ENCODE peak calls at places on chromosome 16, in nine cellular contexts. U is A549, P is endothelial cell of umbilical vein, Y is HCT116, Q is HepG2, O is SK-N-SH, F is K562, Z is H1, W is GM12878. J is an unnamed sample.

GRCh38 chr16:84537431-84538151 is 33.1 kb upstream of the MEAK7 start:
- DNase-seq in Q (no peak), W (no peak), O (no peak), U (no peak), F (peak), P (no peak), Z (no peak), Y (no peak), J (no peak)

GRCh38 chr16:81324808-81325207 is 10.0 kb downstream of the GAN start:
- DNase-seq in P (no peak), U (no peak), W (no peak), Q (no peak), O (no peak), Z (no peak), Y (no peak), F (no peak), J (no peak)

GRCh38 chr16:75109732-75110243 is 6.8 kb downstream of the LDHD start:
- DNase-seq in U (no peak), F (no peak), Z (no peak), W (no peak), O (no peak), P (no peak), Q (no peak), Y (no peak), J (peak)

GRCh38 chr16:82681592-82681991 is 54.8 kb downstream of the CDH13 start:
- DNase-seq in Y (no peak), P (no peak), Q (no peak), U (no peak), Z (no peak), W (no peak), F (no peak), O (no peak), J (no peak)

GRCh38 chr16:20766294-20766693 is 2.5 kb downstream of the ACSM3 start:
- DNase-seq in Y (no peak), W (no peak), P (no peak), Q (no peak), Z (no peak), F (no peak), O (no peak), U (no peak), J (no peak)

GRCh38 chr16:28140788-28141618 is 70.8 kb downstream of the XPO6 start:
- DNase-seq in Y (no peak), F (no peak), P (no peak), Q (peak), W (peak), U (no peak), O (no peak), Z (no peak), J (peak)

GRCh38 chr16:30941600-30942420 is 7.1 kb upstream of the ORAI3 start:
- DNase-seq in Y (peak), F (peak), P (peak), W (no peak), Q (peak), U (peak), O (peak), Z (no peak), J (peak)

GRCh38 chr16:82440336-82440735 is 186.4 kb upstream of the CDH13 start:
- DNase-seq in W (no peak), Z (no peak), F (no peak), Q (no peak), U (no peak), O (no peak), P (no peak), Y (no peak), J (no peak)

GRCh38 chr16:53057658-53058057 is 2.9 kb downstream of the CHD9 start:
- DNase-seq in Y (no peak), U (no peak), Q (no peak), W (peak), F (no peak), P (no peak), O (no peak), Z (no peak), J (no peak)

GRCh38 chr16:88393034-88393433 is 10.3 kb downstream of the ZNF469 start:
- DNase-seq in F (no peak), O (no peak), W (no peak), Z (no peak), Q (no peak), P (peak), Y (no peak), U (no peak), J (no peak)

GRCh38 chr16:15535772-15536171 is 101.4 kb downstream of the BMERB1 start:
- DNase-seq in Y (no peak), O (no peak), Q (no peak), P (no peak), F (no peak), U (no peak), W (no peak), Z (no peak), J (no peak)

GRCh38 chr16:5845046-5845445 is 747.5 kb upstream of the EEF2KMT start:
- DNase-seq in U (no peak), Z (no peak), P (no peak), Y (no peak), O (no peak), W (no peak), F (no peak), Q (no peak), J (no peak)

GRCh38 chr16:86403541-86404163 is 106.7 kb upstream of the FOXF1 start:
- DNase-seq in U (no peak), W (no peak), P (no peak), O (no peak), Y (no peak), Z (no peak), Q (no peak), F (no peak), J (peak)

GRCh38 chr16:57694556-57695377 is at the start of gene DRC7:
- DNase-seq in U (peak), Y (peak), F (peak), Z (peak), W (no peak), P (peak), Q (peak), O (peak), J (peak)

GRCh38 chr16:15942901-15943690 is 6.3 kb upstream of the ABCC1 start:
- DNase-seq in U (no peak), F (no peak), Q (no peak), Y (no peak), W (no peak), O (peak), Z (no peak), P (no peak), J (peak)

GRCh38 chr16:81210807-81211206 is 27.7 kb upstream of the BCO1 start:
- DNase-seq in Q (no peak), Z (no peak), W (no peak), F (no peak), Y (no peak), P (no peak), U (no peak), O (no peak), J (no peak)

GRCh38 chr16:84844049-84844350 is 24.2 kb downstream of the CRISPLD2 start:
- DNase-seq in Q (no peak), U (no peak), F (no peak), W (no peak), Z (no peak), Y (no peak), P (no peak), O (peak), J (no peak)

GRCh38 chr16:85935957-85936760 is 37.2 kb downstream of the IRF8 start:
- DNase-seq in Q (no peak), Y (no peak), U (no peak), P (no peak), F (no peak), O (no peak), Z (no peak), W (peak), J (peak)

GRCh38 chr16:20385844-20386832 is 18.4 kb downstream of the PDILT start:
- DNase-seq in Y (peak), W (no peak), F (peak), O (peak), P (peak), Z (peak), Q (peak), U (peak), J (peak)

GRCh38 chr16:57633383-57634064 is 5.1 kb downstream of the ADGRG1 start:
- DNase-seq in Y (no peak), Z (no peak), O (no peak), W (no peak), Q (no peak), U (no peak), P (no peak), F (no peak), J (no peak)

GRCh38 chr16:57471209-57471608 is 8.7 kb downstream of the POLR2C start:
- DNase-seq in F (no peak), P (no peak), W (no peak), Y (no peak), Z (no peak), U (no peak), Q (no peak), O (no peak), J (no peak)

GRCh38 chr16:30876867-30877266 is 17.0 kb downstream of the BCL7C start:
- DNase-seq in P (no peak), U (no peak), W (no peak), F (peak), Z (no peak), Y (no peak), O (peak), Q (peak), J (no peak)

GRCh38 chr16:68146583-68146982 is 61.4 kb downstream of the NFATC3 start:
- DNase-seq in W (no peak), Y (no peak), Z (no peak), O (peak), F (no peak), P (peak), U (no peak), Q (peak), J (peak)

GRCh38 chr16:90020838-90021382 is 1.7 kb upstream of the DBNDD1 start:
- DNase-seq in Q (peak), O (peak), U (no peak), F (no peak), W (no peak), Y (no peak), Z (no peak), P (no peak), J (peak)

DNA sequence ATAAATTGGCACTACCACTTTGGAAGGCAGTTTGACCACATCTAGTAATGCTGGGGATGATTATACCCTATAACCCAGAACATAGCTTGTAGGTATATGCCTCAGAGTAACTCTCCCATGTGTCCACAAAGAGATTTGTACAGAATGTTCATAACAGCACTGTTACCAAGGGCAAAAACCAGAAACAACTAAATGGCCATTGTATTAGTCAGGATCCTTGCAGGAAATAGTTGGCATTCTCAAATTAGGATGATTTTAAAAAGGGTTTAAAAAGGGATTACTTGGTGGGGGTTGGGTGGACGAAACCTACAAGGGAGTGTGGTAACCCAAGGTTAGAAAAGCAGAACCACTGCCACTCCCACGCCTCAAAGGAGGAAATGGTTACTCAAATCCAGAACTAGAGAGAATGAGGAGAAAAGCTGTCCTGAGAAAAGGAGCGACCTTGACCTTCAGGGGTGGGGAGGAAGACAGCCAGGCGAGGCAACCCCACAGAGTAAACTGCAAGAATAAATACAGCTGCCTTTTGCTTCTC is 2.1 kb downstream of the CPPED1 start:
- DNase-seq in Y (no peak), U (no peak), O (no peak), F (peak), W (peak), P (peak), Q (peak), Z (no peak), J (peak)
- TF ChIP-seq MAX in Y (no peak), U (no peak), O (no peak), F (no peak), W (no peak), P (no peak), Q (no peak), Z (no peak), J (peak)

GRCh38 chr16:22694887-22695382 is 119.0 kb upstream of the HS3ST2 start:
- DNase-seq in Z (no peak), Q (no peak), P (no peak), U (no peak), Y (no peak), W (no peak), F (no peak), O (no peak), J (no peak)

GRCh38 chr16:22693670-22694340 is 120.2 kb upstream of the HS3ST2 start:
- DNase-seq in Q (no peak), Z (no peak), Y (no peak), P (no peak), O (no peak), U (no peak), F (no peak), W (no peak), J (peak)

GRCh38 chr16:22692034-22692433 is 121.9 kb upstream of the HS3ST2 start:
- DNase-seq in Y (no peak), U (no peak), Z (no peak), O (no peak), W (no peak), F (no peak), Q (no peak), P (no peak), J (no peak)

GRCh38 chr16:22688930-22689329 is 125.0 kb upstream of the HS3ST2 start:
- DNase-seq in W (no peak), Z (no peak), Y (no peak), P (no peak), F (no peak), U (no peak), O (no peak), Q (no peak), J (no peak)

GRCh38 chr16:22692916-22693646 is 120.9 kb upstream of the HS3ST2 start:
- DNase-seq in Z (no peak), O (no peak), Y (no peak), F (no peak), P (no peak), Q (no peak), U (no peak), W (no peak), J (no peak)
- H3K4me3 ChIP-seq in Z (no peak), O (no peak), Y (no peak), F (no peak), P (no peak), Q (no peak), U (no peak), W (no peak), J (no peak)

GRCh38 chr16:1991588-1992474 is 2.1 kb downstream of the SYNGR3 start:
- DNase-seq in W (peak), F (peak), U (peak), Y (peak), P (peak), Q (no peak), O (peak), Z (peak), J (peak)

GRCh38 chr16:1992475-1993292 is 2.9 kb downstream of the SYNGR3 start:
- DNase-seq in Q (no peak), Z (no peak), Y (no peak), W (no peak), U (no peak), O (no peak), F (peak), P (no peak), J (no peak)

GRCh38 chr16:1990336-1991134 is 765 bp downstream of the SYNGR3 start:
- DNase-seq in O (peak), Y (no peak), Q (peak), Z (no peak), U (no peak), P (no peak), W (no peak), F (no peak), J (no peak)

GRCh38 chr16:1989826-1990335 is at the start of gene SYNGR3:
- DNase-seq in O (peak), P (no peak), Z (no peak), Q (no peak), F (peak), U (no peak), Y (no peak), W (no peak), J (no peak)

DNA sequence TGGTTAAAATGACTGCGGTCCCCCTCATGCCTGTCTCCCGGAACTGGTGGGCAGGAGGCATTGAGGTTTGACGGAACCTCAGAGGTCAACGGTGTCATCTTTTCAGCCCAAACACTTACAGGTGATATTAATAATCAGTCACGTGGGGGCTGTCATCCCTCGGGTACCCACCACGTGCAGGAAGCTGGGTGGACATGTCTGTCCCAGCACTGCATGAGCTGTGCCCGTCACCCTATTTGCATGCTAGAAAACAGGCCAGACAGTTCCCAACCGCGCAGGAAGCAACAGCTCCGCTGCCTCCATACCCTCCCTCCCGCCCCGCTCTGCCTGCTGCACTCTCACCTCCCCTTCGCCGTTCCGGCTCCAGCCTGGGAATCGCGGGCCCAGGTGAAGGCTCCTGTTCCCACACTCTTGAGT is 1.4 kb downstream of the SYNGR3 start:
- DNase-seq in Q (no peak), W (peak), Z (no peak), P (no peak), F (no peak), Y (no peak), U (no peak), O (no peak), J (peak)
- TF ChIP-seq MAX in Q (peak), W (peak), Z (peak), P (no peak), F (peak), Y (no peak), U (no peak), O (no peak), J (peak)

GRCh38 chr16:66516808-66517585 is 32.9 kb downstream of the TK2 start:
- DNase-seq in Q (peak), W (peak), Y (peak), P (peak), O (peak), U (peak), Z (peak), F (peak), J (peak)

GRCh38 chr16:66512589-66513404 is 37.1 kb downstream of the TK2 start:
- DNase-seq in O (no peak), F (no peak), Y (no peak), Q (peak), U (no peak), Z (no peak), P (peak), W (no peak), J (no peak)

GRCh38 chr16:66517586-66518263 is 32.2 kb downstream of the TK2 start:
- DNase-seq in O (no peak), Q (no peak), U (no peak), P (peak), W (no peak), F (no peak), Z (no peak), Y (no peak), J (peak)

GRCh38 chr16:66516172-66516807 is 33.6 kb downstream of the TK2 start:
- DNase-seq in P (peak), Q (no peak), U (no peak), F (no peak), O (no peak), Y (no peak), Z (no peak), W (no peak), J (peak)

GRCh38 chr16:66515543-66516171 is 34.3 kb downstream of the TK2 start:
- DNase-seq in W (no peak), U (peak), F (peak), P (peak), Z (peak), Q (no peak), Y (no peak), O (no peak), J (peak)
- H3K4me3 ChIP-seq in W (no peak), U (no peak), F (no peak), P (no peak), Z (no peak), Q (no peak), Y (no peak), O (no peak), J (no peak)

DNA sequence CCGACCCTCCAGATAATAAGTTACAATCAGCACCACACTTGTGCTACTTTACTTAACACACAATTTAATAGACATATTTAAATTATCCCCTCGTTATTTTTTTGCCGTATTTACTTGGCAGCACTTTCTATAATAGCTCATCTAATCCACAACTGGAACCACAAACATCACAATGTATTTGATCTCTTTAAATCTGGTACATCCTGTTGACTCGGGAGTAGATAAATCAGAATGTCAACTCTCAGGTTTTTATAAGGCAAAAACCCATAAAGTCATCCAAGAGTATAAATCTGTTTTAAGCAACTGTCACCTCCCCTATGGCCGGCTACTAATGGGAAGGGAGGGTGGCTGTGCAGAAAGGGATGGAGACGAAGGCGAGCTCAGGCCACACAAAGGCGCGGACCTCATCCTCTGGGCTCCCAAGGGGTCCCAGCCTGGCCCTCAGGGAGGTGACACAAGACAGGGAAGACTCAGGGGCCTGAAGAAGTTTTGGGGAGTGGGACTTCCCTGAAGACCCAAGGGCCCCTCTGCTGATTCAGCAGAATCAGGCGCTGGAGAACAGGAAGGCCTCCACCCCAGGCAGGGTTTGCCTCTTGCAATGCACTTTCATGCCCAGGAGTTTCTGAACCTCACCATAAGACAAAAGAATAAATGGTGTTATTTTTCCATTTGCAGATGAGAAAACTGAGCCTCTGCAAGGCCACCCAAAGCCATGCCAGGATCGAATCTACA is 122.5 kb downstream of the ZNF423 start:
- DNase-seq in U (no peak), F (no peak), Q (no peak), Y (no peak), P (no peak), W (no peak), Z (no peak), O (no peak), J (no peak)
- TF ChIP-seq MAX in U (no peak), F (no peak), Q (no peak), Y (no peak), P (no peak), W (no peak), Z (no peak), O (no peak), J (no peak)

GRCh38 chr16:982152-983043 is 828 bp downstream of the SOX8 start:
- DNase-seq in Z (no peak), U (no peak), Q (no peak), P (no peak), W (no peak), O (peak), F (no peak), Y (no peak), J (no peak)
- H3K4me3 ChIP-seq in Z (peak), U (peak), Q (no peak), P (no peak), W (no peak), O (no peak), F (no peak), Y (peak), J (no peak)

DNA sequence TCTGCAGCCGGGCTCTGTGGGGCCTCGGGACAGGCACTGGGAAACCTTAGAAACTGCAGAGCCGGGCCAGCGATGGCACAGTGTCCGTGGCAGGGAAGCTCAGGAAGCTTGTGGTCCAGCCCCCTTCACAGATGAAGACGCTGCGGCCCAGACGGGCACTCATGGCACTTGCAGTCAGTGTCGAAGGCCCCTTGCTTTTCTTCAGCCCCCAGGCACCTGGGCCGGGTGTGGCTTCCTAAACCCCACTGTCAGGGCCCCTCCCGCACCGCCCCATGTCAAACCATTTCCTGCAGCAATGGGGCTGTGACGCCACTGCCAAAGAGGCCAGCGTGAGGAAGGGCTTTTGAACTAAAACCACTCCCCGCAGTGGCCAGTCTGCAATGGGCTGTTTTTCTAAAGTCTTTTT is 164.0 kb downstream of the LAT start:
- DNase-seq in P (no peak), F (no peak), O (no peak), Z (no peak), Q (no peak), U (no peak), W (no peak), Y (no peak), J (no peak)
- TF ChIP-seq MAX in P (no peak), F (no peak), O (no peak), Z (no peak), Q (no peak), U (no peak), W (no peak), Y (no peak), J (no peak)

GRCh38 chr16:1972490-1972877 is 631 bp downstream of the TBL3 start:
- DNase-seq in Z (no peak), O (peak), W (no peak), P (no peak), F (no peak), U (no peak), Q (no peak), Y (no peak), J (peak)

GRCh38 chr16:1974157-1975070 is 2.6 kb downstream of the TBL3 start:
- DNase-seq in U (no peak), F (no peak), Q (no peak), Y (no peak), O (no peak), Z (no peak), P (no peak), W (no peak), J (no peak)

GRCh38 chr16:1971678-1972489 is at the start of gene TBL3:
- DNase-seq in O (peak), Z (peak), W (peak), F (peak), P (peak), U (peak), Y (peak), Q (peak), J (peak)

GRCh38 chr16:1975432-1976215 is 3.8 kb downstream of the TBL3 start:
- DNase-seq in F (no peak), U (no peak), O (no peak), Q (no peak), P (no peak), Y (no peak), W (no peak), Z (no peak), J (no peak)

GRCh38 chr16:1973461-1974156 is 1.8 kb downstream of the TBL3 start:
- DNase-seq in W (no peak), P (no peak), Y (no peak), F (no peak), O (no peak), U (no peak), Z (no peak), Q (no peak), J (no peak)
- H3K4me3 ChIP-seq in W (peak), P (no peak), Y (no peak), F (peak), O (no peak), U (no peak), Z (no peak), Q (no peak), J (no peak)